ENCODE peak calls at places on chromosomes 11 and 22, in four cellular contexts. M is GM12891, B is GM12878, C is K562. R is an unnamed sample.

GRCh38 chr11:1235615-1236315 is 12.9 kb downstream of the MUC5B start:
- DNase-seq in B (no peak), C (no peak), M (no peak), R (no peak)

GRCh38 chr11:28459912-28460311 is 351.7 kb downstream of the METTL15 start:
- DNase-seq in C (no peak), M (no peak), B (no peak), R (no peak)

GRCh38 chr11:38824573-38824972 is 2226.5 kb upstream of the RAG2 start:
- DNase-seq in C (no peak), M (no peak), B (no peak), R (no peak)

GRCh38 chr11:67120881-67121710 is 2.0 kb downstream of the KDM2A start:
- DNase-seq in M (no peak), C (no peak), B (peak; percentile 77), R (peak; percentile 65)

GRCh38 chr11:58394195-58394594 is 12.5 kb downstream of the OR5B3 start:
- DNase-seq in M (no peak), B (no peak), C (no peak), R (no peak)

GRCh38 chr22:41181349-41182241 is 23.5 kb upstream of the L3MBTL2 start:
- DNase-seq in B (no peak), C (no peak), M (no peak), R (peak; percentile 67)

GRCh38 chr22:36828815-36829214 is 12.0 kb upstream of the PVALB start:
- DNase-seq in B (no peak), C (no peak), M (no peak), R (no peak)

GRCh38 chr22:21780259-21780658 is 44.7 kb upstream of the YPEL1 start:
- DNase-seq in M (no peak), B (no peak), C (no peak), R (no peak)

GRCh38 chr11:85414175-85414574 is 213.0 kb downstream of the DLG2 start:
- DNase-seq in B (no peak), C (no peak), M (no peak), R (peak; percentile 2)

GRCh38 chr11:11519184-11519583 is 102.6 kb downstream of the GALNT18 start:
- DNase-seq in C (peak; percentile 10), M (no peak), B (no peak), R (no peak)

GRCh38 chr11:27203077-27203476 is 159.9 kb downstream of the CCDC34 start:
- DNase-seq in C (no peak), B (no peak), M (no peak), R (no peak)

GRCh38 chr22:37995460-37995859 is 11.1 kb upstream of the SOX10 start:
- DNase-seq in C (no peak), B (no peak), M (no peak), R (no peak)

GRCh38 chr22:31818481-31819392 is 64.9 kb downstream of the DEPDC5 start:
- DNase-seq in M (no peak), B (no peak), C (no peak), R (no peak)

GRCh38 chr11:125300791-125301218 is 136.3 kb downstream of the PKNOX2 start:
- DNase-seq in C (no peak), M (no peak), B (no peak), R (no peak)

GRCh38 chr22:32660292-32660691 is 141.2 kb upstream of the TIMP3 start:
- DNase-seq in B (no peak), C (peak; percentile 68), M (peak; percentile 63), R (peak; percentile 46)

GRCh38 chr22:41799486-41800347 is 762 bp upstream of the CCDC134 start:
- DNase-seq in B (no peak), C (peak; percentile 56), M (peak; percentile 53), R (no peak)

GRCh38 chr11:266676-267439 is 11.3 kb upstream of the NLRP6 start:
- DNase-seq in B (no peak), M (no peak), C (peak; percentile 83), R (peak; percentile 59)

GRCh38 chr11:21446939-21447590 is 745.8 kb upstream of the ANO5 start:
- DNase-seq in C (no peak), B (no peak), M (no peak), R (no peak)

GRCh38 chr11:127003260-127003981 is 2.9 kb upstream of the KIRREL3 start:
- DNase-seq in M (peak; percentile 42), B (no peak), C (peak; percentile 35), R (no peak)

GRCh38 chr11:119157088-119157487 is 8.2 kb downstream of the ABCG4 start:
- DNase-seq in B (no peak), M (no peak), C (no peak), R (no peak)

GRCh38 chr11:19422257-19422656 is 181.5 kb upstream of the E2F8 start:
- DNase-seq in C (no peak), M (no peak), B (no peak), R (no peak)

GRCh38 chr11:70467196-70468085 is 69.1 kb downstream of the CTTN start:
- DNase-seq in M (no peak), B (peak; percentile 45), C (peak; percentile 72), R (peak; percentile 39)

GRCh38 chr22:19035474-19036228 is 86.6 kb downstream of the DGCR2 start:
- DNase-seq in M (no peak), C (peak; percentile 68), B (no peak), R (peak; percentile 21)

GRCh38 chr11:121615506-121615905 is 162.7 kb upstream of the SORL1-AS1 start:
- DNase-seq in B (no peak), C (no peak), M (no peak), R (no peak)

GRCh38 chr11:65780770-65781151 is at the start of gene AP5B1:
- DNase-seq in M (peak; percentile 87), B (no peak), C (peak; percentile 91), R (peak; percentile 61)

GRCh38 chr22:17501679-17502285 is 61.5 kb upstream of the SLC25A18 start:
- DNase-seq in B (peak; percentile 57), M (peak; percentile 39), C (peak; percentile 57), R (peak; percentile 27)

GRCh38 chr22:38464992-38465672 is 2.8 kb upstream of the KDELR3 start:
- DNase-seq in M (no peak), C (no peak), B (no peak), R (no peak)

GRCh38 chr11:48006301-48006992 is 26.1 kb downstream of the PTPRJ start:
- DNase-seq in M (no peak), C (peak; percentile 64), B (peak; percentile 73), R (no peak)
- TF ChIP-seq POLR2AphosphoS5 in M (no peak), C (peak; percentile 31), B (no peak), R (no peak)

DNA sequence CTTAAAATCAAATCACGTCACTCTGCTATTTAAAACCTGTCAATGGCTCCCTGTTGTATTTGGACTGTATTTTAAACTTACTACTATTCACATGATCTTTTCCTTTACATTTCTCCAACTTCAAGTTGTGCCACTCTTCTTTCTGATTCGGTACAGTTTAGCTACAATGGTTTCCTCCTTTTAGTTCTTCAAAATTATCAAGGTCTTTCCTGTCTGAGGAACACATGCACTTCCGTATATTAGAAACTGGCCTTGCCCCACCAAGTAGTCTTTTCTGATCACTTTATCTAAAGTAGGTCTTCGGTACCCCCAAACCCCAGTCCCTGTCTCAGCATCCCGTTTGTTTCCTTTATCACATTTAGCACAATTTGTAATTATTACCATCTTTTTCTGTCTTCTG is 81.8 kb downstream of the MTMR3 start:
- DNase-seq in M (no peak), B (no peak), C (no peak), R (peak; percentile 22)
- TF ChIP-seq SPI1 in M (no peak), B (no peak), C (no peak), R (peak; percentile 94)

DNA sequence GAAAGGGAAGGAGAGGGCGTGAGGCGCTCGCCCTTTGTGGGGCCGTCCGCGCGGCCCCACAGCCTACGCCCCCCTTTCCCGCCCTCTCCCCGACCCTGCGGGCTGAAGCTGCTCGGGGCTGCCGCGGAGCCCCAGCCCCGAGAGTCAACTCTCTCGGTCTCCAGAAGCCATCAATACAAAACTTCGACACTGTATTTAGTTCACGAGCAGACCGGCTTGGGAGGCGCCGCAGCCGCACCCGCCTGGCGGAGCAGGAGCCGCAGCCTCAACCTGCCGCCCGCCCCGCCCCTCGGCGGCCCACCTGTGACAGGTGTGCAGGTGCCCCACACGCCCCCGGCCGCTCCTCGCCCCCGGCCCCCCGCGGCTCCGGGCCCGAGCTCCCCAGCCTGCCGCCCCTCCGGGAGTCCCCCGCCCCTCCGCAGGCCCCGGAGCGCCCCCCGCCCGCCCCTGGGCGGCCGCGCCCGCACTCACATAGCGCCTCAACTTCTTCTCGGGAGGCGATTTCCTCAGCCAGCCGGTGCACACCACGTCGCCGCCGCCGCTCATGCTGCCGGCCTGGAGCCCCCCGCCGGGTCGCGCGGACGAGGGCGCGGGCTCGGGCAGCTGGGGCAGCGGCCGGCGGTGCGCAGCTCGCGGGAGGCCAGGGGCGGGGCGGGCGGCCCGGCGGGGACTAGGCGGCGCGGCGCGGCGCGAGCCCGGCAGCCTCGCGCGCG is at the start of gene GAB2:
- DNase-seq in M (no peak), C (no peak), B (no peak), R (peak; percentile 12)
- TF ChIP-seq POLR2AphosphoS5 in M (no peak), C (no peak), B (no peak), R (no peak)

GRCh38 chr22:39705386-39705785 is 134.8 kb downstream of the CACNA1I start:
- DNase-seq in B (no peak), C (no peak), M (no peak), R (no peak)
- TF ChIP-seq SPI1 in B (no peak), C (no peak), M (no peak), R (no peak)

GRCh38 chr22:43743929-43744643 is 68.0 kb downstream of the EFCAB6 start:
- DNase-seq in C (no peak), M (no peak), B (no peak), R (no peak)

GRCh38 chr22:43750751-43751150 is 61.4 kb downstream of the EFCAB6 start:
- DNase-seq in M (no peak), C (no peak), B (peak; percentile 32), R (no peak)

GRCh38 chr22:43749473-43749872 is 62.6 kb downstream of the EFCAB6 start:
- DNase-seq in C (no peak), M (no peak), B (no peak), R (no peak)

GRCh38 chr22:43745783-43746356 is 66.2 kb downstream of the EFCAB6 start:
- DNase-seq in B (no peak), C (no peak), M (no peak), R (no peak)

GRCh38 chr22:43747877-43748276 is 64.2 kb downstream of the EFCAB6 start:
- DNase-seq in B (no peak), M (no peak), C (no peak), R (no peak)
- TF ChIP-seq POLR2AphosphoS5 in B (no peak), M (no peak), C (no peak), R (no peak)

GRCh38 chr11:36948445-36949171 is 350.6 kb upstream of the RAG2 start:
- DNase-seq in M (no peak), B (no peak), C (no peak), R (no peak)

DNA sequence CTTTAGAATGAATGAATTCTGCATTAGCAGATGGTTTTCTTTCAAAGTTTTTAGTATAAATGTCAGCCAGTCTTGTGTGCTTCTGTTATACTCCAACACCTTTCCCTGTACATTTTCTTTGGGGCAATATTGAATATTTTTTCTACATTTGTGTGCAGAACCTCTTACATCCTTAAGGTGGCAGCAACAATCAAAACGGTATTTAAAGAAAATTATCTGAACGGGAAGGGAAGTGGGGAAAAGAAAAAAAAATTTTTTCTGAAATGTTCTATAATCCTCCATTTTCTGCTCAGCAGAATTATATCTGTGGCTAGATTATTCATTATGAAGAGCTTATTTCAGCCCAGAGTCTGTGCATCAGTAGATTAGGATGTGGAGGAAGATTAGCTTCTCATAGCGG is 347.3 kb upstream of the RAG2 start:
- DNase-seq in B (no peak), M (no peak), C (no peak), R (no peak)
- TF ChIP-seq SPI1 in B (no peak), M (no peak), C (no peak), R (peak; percentile 28)

GRCh38 chr11:128852327-128853023 is 14.6 kb downstream of the KCNJ1 start:
- DNase-seq in B (no peak), M (no peak), C (no peak), R (no peak)
- TF ChIP-seq POLR2AphosphoS5 in B (no peak), M (no peak), C (no peak), R (no peak)

R was measured in HL-60.